ENCODE peak calls at places on chromosome 3, in six cellular contexts. I is mesothelial cell of epicardium, P is Peyer's patch, Q is IMR-90, B is nephron progenitor cell, D is testis. Z is an unnamed sample.

GRCh38 chr3:138732465-138732864 is 102.3 kb downstream of the PIK3CB start:
- DNase-seq in I (no peak), P (no peak), Q (no peak), B (no peak), D (no peak), Z (no peak)

GRCh38 chr3:8052599-8053185 is 448.9 kb upstream of the LMCD1 start:
- DNase-seq in I (no peak), P (peak), Q (no peak), B (no peak), D (peak), Z (no peak)

GRCh38 chr3:12947504-12948369 is 106.4 kb upstream of the RPL32 start:
- DNase-seq in I (no peak), P (peak), Q (peak), B (no peak), D (peak), Z (no peak)

GRCh38 chr3:107271787-107272387 is 105.4 kb upstream of the CCDC54 start:
- DNase-seq in I (no peak), P (no peak), Q (peak), B (no peak), D (no peak), Z (no peak)

GRCh38 chr3:14652-15051 is 181.9 kb upstream of the CHL1 start:
- DNase-seq in I (no peak), P (no peak), Q (no peak), B (no peak), D (no peak), Z (no peak)

GRCh38 chr3:186467969-186468368 is 76.2 kb downstream of the CRYGS start:
- DNase-seq in I (no peak), P (no peak), Q (no peak), B (no peak), D (no peak), Z (no peak)

GRCh38 chr3:160695906-160696305 is 18.9 kb downstream of the ARL14 start:
- DNase-seq in I (no peak), P (no peak), Q (peak), B (no peak), D (no peak), Z (no peak)

GRCh38 chr3:52216585-52217408 is 8.6 kb downstream of the TLR9 start:
- DNase-seq in I (no peak), P (peak), Q (peak), B (no peak), D (no peak), Z (no peak)

GRCh38 chr3:5138214-5138981 is 16.3 kb downstream of the ARL8B start:
- DNase-seq in I (no peak), P (no peak), Q (peak), B (no peak), D (no peak), Z (no peak)

GRCh38 chr3:58391156-58391865 is 42.3 kb downstream of the PDHB start:
- DNase-seq in I (no peak), P (no peak), Q (peak), B (no peak), D (no peak), Z (no peak)

GRCh38 chr3:168121175-168121853 is 25.6 kb upstream of the GOLIM4 start:
- DNase-seq in I (no peak), P (no peak), Q (peak), B (no peak), D (no peak), Z (no peak)

GRCh38 chr3:153084431-153084830 is 77.6 kb upstream of the RAP2B start:
- DNase-seq in I (no peak), P (no peak), Q (no peak), B (no peak), D (no peak), Z (no peak)

GRCh38 chr3:135056084-135056730 is 261.1 kb downstream of the EPHB1 start:
- DNase-seq in I (no peak), P (no peak), Q (no peak), B (no peak), D (no peak), Z (no peak)

GRCh38 chr3:63937661-63938651 is 25.8 kb upstream of the SCAANT1 start:
- DNase-seq in I (no peak), P (peak), Q (no peak), B (no peak), D (no peak), Z (no peak)

GRCh38 chr3:143128212-143128611 is 8.6 kb downstream of the CHST2 start:
- DNase-seq in I (no peak), P (no peak), Q (peak), B (no peak), D (no peak), Z (no peak)

GRCh38 chr3:11370134-11370533 is 97.9 kb downstream of the ATG7 start:
- DNase-seq in I (no peak), P (no peak), Q (no peak), B (no peak), D (peak), Z (no peak)

GRCh38 chr3:149003653-149004305 is 12.4 kb downstream of the GYG1 start:
- DNase-seq in I (no peak), P (no peak), Q (no peak), B (no peak), D (no peak), Z (no peak)

GRCh38 chr3:58043933-58044332 is 35.7 kb downstream of the FLNB start:
- DNase-seq in I (no peak), P (no peak), Q (peak), B (no peak), D (no peak), Z (no peak)

GRCh38 chr3:44894485-44894884 is 20.1 kb downstream of the TGM4 start:
- DNase-seq in I (no peak), P (no peak), Q (peak), B (no peak), D (peak), Z (no peak)

GRCh38 chr3:37904614-37905047 is 43.0 kb downstream of the CTDSPL start:
- DNase-seq in I (no peak), P (no peak), Q (peak), B (no peak), D (no peak), Z (no peak)

GRCh38 chr3:172746476-172746875 is 4.0 kb upstream of the ECT2 start:
- DNase-seq in I (no peak), P (no peak), Q (peak), B (no peak), D (no peak), Z (no peak)

GRCh38 chr3:146640955-146641867 is 36.1 kb upstream of the PLSCR5 start:
- DNase-seq in I (no peak), P (no peak), Q (peak), B (peak), D (no peak), Z (no peak)

GRCh38 chr3:115699741-115700140 is 76.4 kb downstream of the GAP43 start:
- DNase-seq in I (no peak), P (no peak), Q (peak), B (no peak), D (no peak), Z (no peak)

GRCh38 chr3:147616998-147617619 is 207.9 kb downstream of the ZIC1 start:
- DNase-seq in I (no peak), P (no peak), Q (peak), B (no peak), D (no peak), Z (no peak)

GRCh38 chr3:167920747-167921146 is 175.0 kb downstream of the GOLIM4 start:
- DNase-seq in I (no peak), P (no peak), Q (no peak), B (no peak), D (no peak), Z (no peak)

GRCh38 chr3:192514081-192514753 is 213.1 kb downstream of the FGF12 start:
- DNase-seq in I (no peak), P (no peak), Q (no peak), B (peak), D (peak), Z (no peak)

GRCh38 chr3:30776186-30776815 is 118.2 kb downstream of the GADL1 start:
- DNase-seq in I (no peak), P (no peak), Q (no peak), B (no peak), D (no peak), Z (no peak)

GRCh38 chr3:120418446-120418845 is 32.3 kb downstream of the FSTL1 start:
- DNase-seq in I (no peak), P (no peak), Q (no peak), B (no peak), D (no peak), Z (no peak)

DNA sequence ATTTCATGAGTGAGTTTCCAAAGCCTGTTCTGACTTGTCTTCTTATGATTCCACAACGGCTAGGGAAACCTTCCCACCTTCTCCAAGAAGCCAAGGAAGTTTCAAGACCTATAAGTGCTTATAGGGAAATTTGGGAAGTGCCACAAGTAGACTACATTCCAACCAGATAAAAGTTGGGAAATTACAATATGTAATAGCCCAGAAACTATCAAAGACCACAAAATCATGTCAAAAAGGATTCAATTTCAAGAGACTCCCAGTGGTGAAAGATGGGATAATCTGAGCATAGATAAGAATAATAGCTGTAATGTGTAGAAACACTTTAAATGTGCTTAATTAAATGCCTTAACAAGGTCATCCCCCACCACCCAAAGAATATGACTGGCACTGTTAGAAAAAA is 169.2 kb upstream of the SLC2A2 start:
- DNase-seq in I (no peak), P (no peak), Q (no peak), B (no peak), D (no peak), Z (no peak)
- TF ChIP-seq CTCF in I (peak), P (no peak), Q (peak), B (no peak), D (no peak), Z (no peak)

GRCh38 chr3:27667751-27668150 is 54.4 kb downstream of the EOMES start:
- DNase-seq in I (no peak), P (no peak), Q (no peak), B (no peak), D (no peak), Z (no peak)

GRCh38 chr3:27669505-27670085 is 52.5 kb downstream of the EOMES start:
- DNase-seq in I (no peak), P (no peak), Q (no peak), B (no peak), D (no peak), Z (no peak)

GRCh38 chr3:27673701-27674100 is 48.4 kb downstream of the EOMES start:
- DNase-seq in I (no peak), P (no peak), Q (no peak), B (no peak), D (no peak), Z (no peak)

GRCh38 chr3:27670619-27671018 is 51.5 kb downstream of the EOMES start:
- DNase-seq in I (no peak), P (no peak), Q (no peak), B (no peak), D (no peak), Z (no peak)

DNA sequence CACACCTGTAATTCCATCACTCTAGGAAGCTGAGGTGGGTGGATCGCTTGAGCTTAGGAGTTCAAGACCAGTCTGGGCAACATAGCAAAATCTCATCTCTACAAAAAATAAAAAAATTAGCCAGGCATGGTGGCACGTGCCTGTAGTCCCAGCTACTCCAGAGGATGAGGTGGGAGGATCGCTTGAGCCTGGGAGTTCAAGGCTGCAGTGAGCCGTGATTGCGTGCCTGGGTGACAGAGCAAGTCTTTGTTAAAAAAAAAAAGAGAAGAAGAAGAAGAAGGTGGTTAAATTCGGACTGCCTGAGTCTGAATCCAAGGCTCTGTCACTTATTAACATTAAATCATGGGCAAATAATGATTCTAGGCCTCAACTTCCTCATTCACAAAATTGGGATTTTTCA is 51.0 kb downstream of the EOMES start:
- DNase-seq in I (no peak), P (no peak), Q (no peak), B (no peak), D (peak), Z (no peak)
- TF ChIP-seq CTCF in I (no peak), P (no peak), Q (no peak), B (no peak), D (no peak), Z (no peak)

DNA sequence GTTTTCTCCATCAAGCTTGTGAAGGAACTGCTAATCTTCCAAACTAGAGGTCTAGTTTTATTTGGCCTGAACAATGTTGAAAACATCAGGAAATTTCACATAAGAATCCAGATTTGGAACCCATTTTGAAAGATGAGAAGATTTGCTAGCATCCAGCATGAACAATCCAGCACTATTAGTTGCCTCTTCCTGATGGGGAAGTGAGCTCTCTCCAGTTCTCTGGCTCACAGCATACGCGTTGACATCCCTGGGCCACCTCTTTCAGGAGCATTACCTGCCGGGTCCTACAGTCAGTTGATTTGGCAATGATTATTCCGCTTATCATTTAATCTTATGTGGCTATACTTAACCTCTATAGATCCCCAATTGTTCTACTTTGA is 10.9 kb downstream of the GPR87 start:
- DNase-seq in I (no peak), P (no peak), Q (peak), B (no peak), D (no peak), Z (no peak)
- TF ChIP-seq CTCF in I (no peak), P (no peak), Q (no peak), B (no peak), D (no peak), Z (no peak)

GRCh38 chr3:100023595-100023994 is 90.7 kb downstream of the FILIP1L start:
- DNase-seq in I (no peak), P (no peak), Q (no peak), B (no peak), D (no peak), Z (no peak)

GRCh38 chr3:100023150-100023549 is 91.2 kb downstream of the FILIP1L start:
- DNase-seq in I (no peak), P (no peak), Q (peak), B (no peak), D (no peak), Z (no peak)

GRCh38 chr3:100020876-100021644 is 93.2 kb downstream of the FILIP1L start:
- DNase-seq in I (no peak), P (no peak), Q (no peak), B (no peak), D (no peak), Z (no peak)

GRCh38 chr3:100024520-100025303 is 89.6 kb downstream of the FILIP1L start:
- DNase-seq in I (no peak), P (no peak), Q (no peak), B (no peak), D (no peak), Z (no peak)

DNA sequence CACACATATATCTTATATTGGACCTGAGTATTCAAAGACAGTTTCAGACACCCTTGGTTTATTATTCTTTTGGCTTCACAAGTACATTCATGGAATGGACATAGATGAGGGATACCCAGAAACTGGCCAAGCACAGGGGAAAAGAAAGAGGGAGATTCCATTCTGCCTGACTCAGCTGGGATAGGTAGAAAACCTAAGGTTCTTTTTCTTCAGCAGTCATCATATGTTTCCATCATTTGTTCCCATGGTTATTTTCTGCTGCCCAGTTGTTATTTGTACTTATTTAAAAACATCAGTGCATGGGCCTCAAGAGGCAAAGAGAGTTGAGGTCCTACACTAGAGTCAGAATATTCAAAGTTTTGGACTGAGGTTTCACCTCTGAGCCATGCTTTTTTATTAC is 91.8 kb downstream of the FILIP1L start:
- DNase-seq in I (no peak), P (no peak), Q (no peak), B (no peak), D (no peak), Z (no peak)
- TF ChIP-seq CTCF in I (no peak), P (no peak), Q (no peak), B (no peak), D (no peak), Z (no peak)

GRCh38 chr3:111301238-111301798 is 229.7 kb downstream of the NECTIN3 start:
- DNase-seq in I (no peak), P (no peak), Q (peak), B (no peak), D (no peak), Z (no peak)

GRCh38 chr3:111303760-111304159 is 232.1 kb downstream of the NECTIN3 start:
- DNase-seq in I (no peak), P (no peak), Q (peak), B (no peak), D (no peak), Z (no peak)

GRCh38 chr3:111302073-111302472 is 230.5 kb downstream of the NECTIN3 start:
- DNase-seq in I (no peak), P (no peak), Q (no peak), B (no peak), D (no peak), Z (no peak)

DNA sequence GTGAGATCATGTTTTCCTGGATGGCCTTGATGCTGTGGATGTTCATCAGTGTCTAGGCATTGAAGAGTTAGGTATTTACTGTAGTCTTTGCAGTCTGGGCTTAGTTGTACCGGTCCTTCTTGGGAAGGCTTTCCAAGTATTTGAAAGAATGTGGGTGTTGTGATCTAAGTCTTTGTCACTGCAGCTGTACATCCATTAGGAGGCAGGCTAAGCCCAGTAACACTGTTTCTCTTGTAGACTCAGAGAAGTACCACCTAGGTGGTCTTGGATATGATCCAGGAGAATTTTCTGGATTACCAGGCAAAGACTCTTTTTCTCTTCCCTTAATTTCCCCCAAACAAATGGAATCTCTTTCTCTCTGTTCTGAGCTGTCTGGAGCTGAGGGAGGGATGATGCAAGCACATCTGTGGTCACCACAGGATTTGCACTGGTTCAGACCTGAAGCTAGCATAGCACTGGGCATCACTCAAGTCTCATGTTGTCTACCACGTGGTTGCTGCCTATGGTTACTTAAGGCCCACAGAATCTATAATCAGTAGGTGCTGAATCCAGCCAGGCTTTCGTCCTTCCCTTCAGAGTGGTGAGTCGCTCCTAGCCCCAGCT is 227.6 kb downstream of the NECTIN3 start:
- DNase-seq in I (no peak), P (no peak), Q (peak), B (no peak), D (no peak), Z (no peak)
- TF ChIP-seq CTCF in I (no peak), P (no peak), Q (peak), B (peak), D (no peak), Z (no peak)